ENCODE peak calls at places on chromosome 18, in seven cellular contexts. E, Z, V, R, I, C and T are unnamed samples.

GRCh38 chr18:23835506-23835905 is 146.3 kb downstream of the LAMA3 start:
- DNase-seq in E (no peak), Z (peak; percentile 46), V (no peak), R (no peak), I (peak; percentile 89), C (no peak), T (no peak)

GRCh38 chr18:26471826-26472225 is 76.5 kb downstream of the KCTD1 start:
- DNase-seq in E (no peak), Z (no peak), V (no peak), R (no peak), I (no peak), C (no peak), T (no peak)

GRCh38 chr18:31942301-31942998 is 478 bp downstream of the TRAPPC8 start:
- DNase-seq in E (peak; percentile 52), Z (peak; percentile 54), V (peak; percentile 35), R (peak; percentile 61), I (peak; percentile 68), C (peak; percentile 36), T (no peak)

GRCh38 chr18:69638056-69638455 is 237.4 kb downstream of the DOK6 start:
- DNase-seq in E (no peak), Z (no peak), V (no peak), R (no peak), I (no peak), C (no peak), T (no peak)

GRCh38 chr18:69943021-69943420 is 4.7 kb downstream of the CD226 start:
- DNase-seq in E (peak; percentile 69), Z (peak; percentile 7), V (no peak), R (no peak), I (no peak), C (no peak), T (no peak)

GRCh38 chr18:37720706-37721105 is 155.1 kb upstream of the CELF4 start:
- DNase-seq in E (no peak), Z (no peak), V (no peak), R (no peak), I (no peak), C (no peak), T (no peak)

GRCh38 chr18:46096651-46097300 is 1.3 kb downstream of the ATP5F1A start:
- DNase-seq in E (peak; percentile 30), Z (peak; percentile 18), V (no peak), R (no peak), I (peak; percentile 33), C (no peak), T (no peak)

GRCh38 chr18:69495841-69496533 is 95.3 kb downstream of the DOK6 start:
- DNase-seq in E (no peak), Z (no peak), V (no peak), R (no peak), I (no peak), C (no peak), T (peak; percentile 84)

GRCh38 chr18:681985-682384 is 24.5 kb downstream of the TYMS start:
- DNase-seq in E (peak; percentile 84), Z (no peak), V (no peak), R (no peak), I (no peak), C (peak; percentile 20), T (no peak)

GRCh38 chr18:61896767-61897166 is 4.0 kb upstream of the RNF152 start:
- DNase-seq in E (no peak), Z (peak; percentile 76), V (peak; percentile 85), R (no peak), I (peak; percentile 98), C (no peak), T (no peak)

GRCh38 chr18:59996370-59996966 is 96.7 kb downstream of the PMAIP1 start:
- DNase-seq in E (peak; percentile 47), Z (peak; percentile 75), V (peak; percentile 52), R (no peak), I (peak; percentile 46), C (no peak), T (no peak)

GRCh38 chr18:76452357-76452756 is 42.7 kb downstream of the ZNF516 start:
- DNase-seq in E (no peak), Z (peak; percentile 55), V (peak; percentile 54), R (no peak), I (no peak), C (no peak), T (no peak)

GRCh38 chr18:37270046-37270665 is 295.4 kb downstream of the CELF4 start:
- DNase-seq in E (peak; percentile 59), Z (peak; percentile 46), V (peak; percentile 20), R (no peak), I (peak; percentile 52), C (peak; percentile 14), T (peak; percentile 41)

GRCh38 chr18:77062518-77063003 is 70.0 kb downstream of the MBP start:
- DNase-seq in E (peak; percentile 86), Z (peak; percentile 81), V (no peak), R (no peak), I (peak; percentile 70), C (peak; percentile 71), T (no peak)

GRCh38 chr18:27860701-27861107 is 316.2 kb downstream of the CDH2 start:
- DNase-seq in E (no peak), Z (peak; percentile 16), V (no peak), R (no peak), I (peak; percentile 36), C (no peak), T (no peak)

GRCh38 chr18:77899972-77900754 is 650.5 kb downstream of the GALR1 start:
- DNase-seq in E (peak; percentile 67), Z (peak; percentile 13), V (no peak), R (no peak), I (peak; percentile 5), C (peak; percentile 47), T (peak; percentile 79)

GRCh38 chr18:2627821-2628276 is 27.7 kb upstream of the SMCHD1 start:
- DNase-seq in E (peak; percentile 60), Z (peak; percentile 64), V (peak; percentile 43), R (no peak), I (no peak), C (no peak), T (no peak)

GRCh38 chr18:23320709-23321236 is 132.3 kb upstream of the RIOK3 start:
- DNase-seq in E (no peak), Z (no peak), V (no peak), R (no peak), I (no peak), C (no peak), T (no peak)

GRCh38 chr18:12307251-12307736 is 747 bp upstream of the TUBB6 start:
- DNase-seq in E (peak; percentile 14), Z (peak; percentile 77), V (peak; percentile 69), R (peak; percentile 59), I (peak; percentile 82), C (no peak), T (no peak)

DNA sequence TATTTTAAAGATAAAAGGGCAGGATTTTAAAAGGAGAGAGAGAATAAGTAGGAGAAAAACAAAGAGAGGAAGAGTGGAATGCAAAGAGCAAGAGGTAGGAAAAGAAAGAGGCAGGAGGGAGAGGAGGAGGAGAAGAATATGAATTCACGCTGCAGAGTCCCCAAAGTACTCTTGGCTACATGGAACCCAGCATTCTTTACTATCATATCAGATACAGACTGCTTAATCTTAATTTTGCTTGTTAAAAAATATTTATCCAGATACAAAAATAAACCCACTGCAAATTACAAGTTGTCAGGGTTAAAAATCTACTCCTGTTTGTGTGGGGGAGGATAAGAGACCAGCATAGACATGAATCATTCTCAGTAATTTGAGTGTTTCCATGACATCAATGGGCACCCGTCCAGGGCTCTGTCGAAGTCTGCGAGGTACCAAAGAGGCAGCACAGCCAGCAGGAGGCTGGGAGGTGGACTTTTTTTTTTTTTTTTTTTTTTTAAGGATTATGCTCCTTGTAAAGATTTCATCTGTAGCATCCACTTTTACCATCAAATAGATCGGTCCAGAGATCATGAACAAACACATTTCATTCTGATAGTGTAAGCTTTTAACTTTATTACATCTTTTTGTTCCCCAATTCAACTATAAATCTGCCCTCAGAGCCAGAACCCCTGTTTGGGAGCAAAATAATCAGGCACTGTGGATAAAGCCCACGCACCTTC is 182.2 kb downstream of the TCF4 start:
- DNase-seq in E (peak; percentile 50), Z (peak; percentile 98), V (peak; percentile 94), R (peak; percentile 82), I (peak; percentile 94), C (no peak), T (no peak)
- TF ChIP-seq CTCF in E (no peak), Z (peak; percentile 25), V (peak; percentile 41), R (no peak), I (peak; percentile 18), C (no peak), T (peak; percentile 60)

GRCh38 chr18:4130734-4131719 is 324.1 kb downstream of the DLGAP1 start:
- DNase-seq in E (no peak), Z (no peak), V (no peak), R (no peak), I (no peak), C (no peak), T (no peak)
- TF ChIP-seq CTCF in E (no peak), Z (no peak), V (peak; percentile 18), R (no peak), I (no peak), C (no peak), T (peak; percentile 58)

GRCh38 chr18:79964330-79965118 is at the start of gene HSBP1L1:
- DNase-seq in E (peak; percentile 73), Z (peak; percentile 27), V (no peak), R (peak; percentile 79), I (peak; percentile 48), C (peak; percentile 65), T (peak; percentile 87)
- TF ChIP-seq CTCF in E (no peak), Z (no peak), V (peak; percentile 44), R (peak; percentile 25), I (peak; percentile 24), C (no peak), T (peak; percentile 49)

GRCh38 chr18:58541137-58541788 is 87.6 kb downstream of the ALPK2 start:
- DNase-seq in E (peak; percentile 52), Z (peak; percentile 44), V (peak; percentile 11), R (no peak), I (no peak), C (no peak), T (no peak)
- TF ChIP-seq CTCF in E (peak; percentile 27), Z (peak; percentile 7), V (peak; percentile 67), R (no peak), I (peak; percentile 12), C (no peak), T (peak; percentile 67)

GRCh38 chr18:21968334-21968733 is 201.1 kb upstream of the GATA6 start:
- DNase-seq in E (no peak), Z (no peak), V (no peak), R (no peak), I (no peak), C (no peak), T (no peak)

GRCh38 chr18:21972281-21972680 is 197.1 kb upstream of the GATA6 start:
- DNase-seq in E (no peak), Z (no peak), V (no peak), R (no peak), I (no peak), C (no peak), T (no peak)
- TF ChIP-seq CTCF in E (no peak), Z (no peak), V (no peak), R (no peak), I (no peak), C (no peak), T (no peak)

GRCh38 chr18:50659091-50660003 is 99.5 kb downstream of the MAPK4 start:
- DNase-seq in E (no peak), Z (peak; percentile 33), V (no peak), R (no peak), I (no peak), C (no peak), T (no peak)
- TF ChIP-seq CTCF in E (no peak), Z (no peak), V (no peak), R (no peak), I (no peak), C (no peak), T (peak; percentile 45)